ENCODE peak calls at places on chromosomes 6 and 20, in six cellular contexts. R is ascending aorta, T is nephron progenitor cell, H is GM12878, B is iris pigment epithelial cell, K is pons. F is an unnamed sample.

GRCh38 chr6:64411226-64411625 is 775.6 kb downstream of the PHF3 start:
- DNase-seq in R (no peak), T (no peak), H (no peak), B (peak; percentile 6), K (no peak), F (no peak)

GRCh38 chr6:133392641-133393040 is 151.5 kb downstream of the EYA4 start:
- DNase-seq in R (no peak), T (no peak), H (no peak), B (no peak), K (no peak), F (no peak)

GRCh38 chr6:95240514-95240913 is 336.8 kb upstream of the MANEA start:
- DNase-seq in R (no peak), T (no peak), H (no peak), B (no peak), K (no peak), F (no peak)

GRCh38 chr6:37783831-37784584 is 35.5 kb upstream of the ZFAND3 start:
- DNase-seq in R (no peak), T (peak; percentile 49), H (no peak), B (peak; percentile 52), K (no peak), F (peak; percentile 19)

GRCh38 chr6:112571486-112571885 is 224.4 kb downstream of the RFPL4B start:
- DNase-seq in R (no peak), T (no peak), H (no peak), B (peak; percentile 70), K (peak; percentile 57), F (peak; percentile 51)

GRCh38 chr6:162058281-162058875 is 669.2 kb downstream of the PRKN start:
- DNase-seq in R (no peak), T (no peak), H (no peak), B (peak; percentile 21), K (no peak), F (no peak)

GRCh38 chr6:82882363-82883033 is 183.1 kb downstream of the UBE3D start:
- DNase-seq in R (no peak), T (no peak), H (no peak), B (no peak), K (no peak), F (no peak)

GRCh38 chr20:53370345-53370961 is 223.2 kb downstream of the ZNF217 start:
- DNase-seq in R (no peak), T (no peak), H (no peak), B (no peak), K (no peak), F (no peak)

GRCh38 chr6:44044154-44044539 is 83.1 kb downstream of the MRPL14 start:
- DNase-seq in R (no peak), T (no peak), H (no peak), B (no peak), K (no peak), F (no peak)

GRCh38 chr6:27141472-27142015 is 106.0 kb upstream of the PRSS16 start:
- DNase-seq in R (no peak), T (no peak), H (no peak), B (no peak), K (no peak), F (no peak)

GRCh38 chr20:49163696-49164095 is 24.4 kb downstream of the STAU1 start:
- DNase-seq in R (no peak), T (no peak), H (no peak), B (no peak), K (no peak), F (no peak)

GRCh38 chr20:44785768-44786167 is 24.6 kb downstream of the RIMS4 start:
- DNase-seq in R (no peak), T (peak; percentile 18), H (no peak), B (no peak), K (no peak), F (no peak)

GRCh38 chr20:47283411-47283810 is 73.1 kb downstream of the ZMYND8 start:
- DNase-seq in R (no peak), T (no peak), H (no peak), B (no peak), K (no peak), F (no peak)

GRCh38 chr20:39756828-39757227 is 794.7 kb downstream of the DHX35 start:
- DNase-seq in R (no peak), T (no peak), H (no peak), B (no peak), K (no peak), F (no peak)

GRCh38 chr6:80174931-80175572 is 68.6 kb downstream of the BCKDHB start:
- DNase-seq in R (no peak), T (no peak), H (no peak), B (peak; percentile 80), K (no peak), F (no peak)

GRCh38 chr6:41712651-41713103 is 22.7 kb downstream of the TFEB start:
- DNase-seq in R (peak; percentile 56), T (no peak), H (no peak), B (peak; percentile 56), K (peak; percentile 97), F (peak; percentile 98)

GRCh38 chr6:158487495-158487894 is 72.4 kb upstream of the TMEM181 start:
- DNase-seq in R (no peak), T (no peak), H (no peak), B (no peak), K (no peak), F (no peak)

GRCh38 chr6:140340795-140341194 is 966.3 kb upstream of the CITED2 start:
- DNase-seq in R (no peak), T (no peak), H (no peak), B (no peak), K (no peak), F (no peak)

GRCh38 chr20:1330075-1330830 is 1.3 kb upstream of the SDCBP2 start:
- DNase-seq in R (no peak), T (no peak), H (peak; percentile 63), B (no peak), K (peak; percentile 29), F (peak; percentile 47)

GRCh38 chr6:128421788-128422187 is 98.6 kb downstream of the PTPRK start:
- DNase-seq in R (no peak), T (no peak), H (no peak), B (no peak), K (peak; percentile 93), F (peak; percentile 77)

GRCh38 chr20:38798266-38798665 is 7.2 kb upstream of the PPP1R16B start:
- DNase-seq in R (no peak), T (no peak), H (no peak), B (no peak), K (no peak), F (no peak)

GRCh38 chr6:54419885-54420284 is 111.6 kb downstream of the TINAG start:
- DNase-seq in R (no peak), T (no peak), H (no peak), B (peak; percentile 97), K (no peak), F (no peak)

GRCh38 chr6:152110878-152111820 is 303.7 kb downstream of the ESR1 start:
- DNase-seq in R (no peak), T (no peak), H (no peak), B (no peak), K (no peak), F (no peak)

GRCh38 chr6:22112490-22112889 is 184.3 kb downstream of the PRL start:
- DNase-seq in R (no peak), T (no peak), H (no peak), B (peak; percentile 70), K (no peak), F (no peak)

GRCh38 chr6:72865467-72865866 is 243.6 kb downstream of the KCNQ5 start:
- DNase-seq in R (no peak), T (no peak), H (no peak), B (peak; percentile 24), K (no peak), F (no peak)

GRCh38 chr6:96171112-96171511 is 155.3 kb downstream of the FUT9 start:
- DNase-seq in R (no peak), T (no peak), H (no peak), B (no peak), K (no peak), F (peak; percentile 18)

GRCh38 chr6:165615629-165616028 is 47.4 kb downstream of the PDE10A start:
- DNase-seq in R (no peak), T (no peak), H (peak; percentile 8), B (peak; percentile 7), K (peak; percentile 19), F (peak; percentile 67)

GRCh38 chr20:48635791-48636267 is 192.0 kb downstream of the PREX1 start:
- DNase-seq in R (no peak), T (peak; percentile 83), H (no peak), B (peak; percentile 41), K (peak; percentile 71), F (peak; percentile 80)

GRCh38 chr6:25014375-25014774 is 78.6 kb upstream of the RIPOR2 start:
- DNase-seq in R (no peak), T (no peak), H (no peak), B (no peak), K (no peak), F (no peak)

GRCh38 chr6:1820165-1820564 is 210.4 kb downstream of the FOXC1 start:
- DNase-seq in R (no peak), T (no peak), H (no peak), B (peak; percentile 72), K (no peak), F (no peak)

GRCh38 chr6:143562143-143562542 is 50.6 kb upstream of the FUCA2 start:
- DNase-seq in R (no peak), T (no peak), H (no peak), B (no peak), K (no peak), F (no peak)

GRCh38 chr20:62523473-62524203 is 47.8 kb upstream of the GATA5 start:
- DNase-seq in R (no peak), T (no peak), H (no peak), B (no peak), K (no peak), F (no peak)

GRCh38 chr20:50788045-50788867 is 6.6 kb upstream of the BCAS4 start:
- DNase-seq in R (no peak), T (no peak), H (no peak), B (peak; percentile 68), K (peak; percentile 54), F (peak; percentile 36)

GRCh38 chr6:67300430-67301040 is 1334.5 kb upstream of the ADGRB3 start:
- DNase-seq in R (no peak), T (no peak), H (no peak), B (no peak), K (no peak), F (no peak)

GRCh38 chr6:129209355-129209754 is 326.4 kb downstream of the LAMA2 start:
- DNase-seq in R (no peak), T (no peak), H (no peak), B (peak; percentile 51), K (no peak), F (no peak)

GRCh38 chr6:44036699-44037101 is 90.6 kb downstream of the MRPL14 start:
- DNase-seq in R (no peak), T (no peak), H (no peak), B (no peak), K (no peak), F (no peak)

F was measured in globus pallidus.